ENCODE peak calls at places on chromosome 21, in nine cellular contexts. S is RWPE1, T is smooth muscle cell of the brain vasculature, C is amygdala, X is GDM1, G is NCI-H460, F is Right ventricle myocardium inferior, E is heart left ventricle, W is occipital lobe. O is an unnamed sample.

GRCh38 chr21:22319435-22319834 is 1321.2 kb downstream of the NCAM2 start:
- DNase-seq in X (no peak), W (no peak), F (no peak), C (no peak), G (no peak), T (no peak), S (no peak), E (no peak), O (no peak)

GRCh38 chr21:17539323-17539722 is 26.5 kb downstream of the CXADR start:
- DNase-seq in S (no peak), T (no peak), X (no peak), F (no peak), C (no peak), E (no peak), G (no peak), W (no peak), O (no peak)

GRCh38 chr21:46518983-46519583 is 60.4 kb downstream of the DIP2A start:
- DNase-seq in F (no peak), E (no peak), T (no peak), S (no peak), G (no peak), W (no peak), X (no peak), C (no peak), O (no peak)

GRCh38 chr21:28154121-28154520 is 838.6 kb downstream of the LTN1 start:
- DNase-seq in E (no peak), T (peak), W (no peak), F (no peak), C (no peak), X (no peak), G (no peak), S (no peak), O (no peak)

GRCh38 chr21:41537356-41537755 is 29.4 kb upstream of the TMPRSS2 start:
- DNase-seq in E (no peak), S (no peak), X (no peak), C (no peak), F (no peak), T (no peak), W (no peak), G (no peak), O (no peak)

GRCh38 chr21:15820857-15821256 is 91.1 kb downstream of the USP25 start:
- DNase-seq in F (no peak), T (no peak), C (no peak), E (no peak), X (no peak), S (no peak), G (no peak), W (no peak), O (no peak)

GRCh38 chr21:44833663-44834062 is 15.8 kb upstream of the SUMO3 start:
- DNase-seq in E (no peak), W (no peak), S (no peak), G (no peak), C (no peak), F (no peak), T (no peak), X (no peak), O (no peak)

GRCh38 chr21:44261191-44261631 is 486 bp downstream of the DNMT3L start:
- DNase-seq in S (no peak), W (no peak), E (no peak), X (no peak), F (no peak), T (no peak), G (no peak), C (no peak), O (peak)

GRCh38 chr21:32083175-32083574 is 195.7 kb downstream of the MIS18A start:
- DNase-seq in X (no peak), E (no peak), C (no peak), T (no peak), S (no peak), G (no peak), W (no peak), F (no peak), O (no peak)

GRCh38 chr21:32366191-32366590 is 26.6 kb downstream of the URB1 start:
- DNase-seq in W (no peak), C (no peak), T (no peak), S (no peak), X (no peak), F (no peak), G (no peak), E (no peak), O (no peak)

GRCh38 chr21:42021751-42022430 is 11.7 kb upstream of the ZBTB21 start:
- DNase-seq in T (no peak), C (peak), F (no peak), W (no peak), S (no peak), E (no peak), G (no peak), X (no peak), O (no peak)

GRCh38 chr21:34950980-34951379 is 98.1 kb downstream of the RUNX1 start:
- DNase-seq in W (no peak), C (no peak), S (no peak), T (no peak), X (no peak), G (no peak), E (no peak), F (no peak), O (no peak)

GRCh38 chr21:15986277-15986676 is 256.5 kb downstream of the USP25 start:
- DNase-seq in C (no peak), W (no peak), X (no peak), F (no peak), T (no peak), S (no peak), G (no peak), E (no peak), O (no peak)

GRCh38 chr21:26351661-26352060 is 181.1 kb upstream of the APP start:
- DNase-seq in G (no peak), F (no peak), C (no peak), X (no peak), E (no peak), T (no peak), W (no peak), S (peak), O (no peak)

GRCh38 chr21:25903599-25903998 is 168.8 kb downstream of the GABPA start:
- DNase-seq in E (no peak), W (no peak), X (no peak), G (no peak), F (no peak), S (no peak), C (no peak), T (no peak), O (no peak)

GRCh38 chr21:46667191-46667734 is 31.8 kb downstream of the PRMT2 start:
- DNase-seq in C (no peak), S (peak), T (no peak), F (peak), X (no peak), E (no peak), W (no peak), G (no peak), O (no peak)

GRCh38 chr21:14773777-14774345 is 227.7 kb upstream of the SAMSN1 start:
- DNase-seq in X (peak), T (no peak), F (no peak), G (peak), C (peak), W (no peak), E (peak), S (peak), O (peak)

GRCh38 chr21:38095220-38095619 is 161.6 kb upstream of the KCNJ15 start:
- DNase-seq in E (no peak), W (no peak), X (no peak), S (no peak), G (no peak), C (no peak), F (no peak), T (no peak), O (no peak)

GRCh38 chr21:42063206-42063577 is 7.9 kb upstream of the UMODL1 start:
- DNase-seq in W (no peak), G (no peak), F (peak), S (no peak), X (no peak), T (no peak), E (peak), C (no peak), O (no peak)

GRCh38 chr21:25639922-25640670 is 1.0 kb downstream of the JAM2 start:
- DNase-seq in C (peak), G (no peak), T (no peak), W (peak), S (no peak), X (no peak), F (peak), E (peak), O (peak)

GRCh38 chr21:45504516-45505415 is 37.5 kb downstream of the SLC19A1 start:
- DNase-seq in E (peak), C (no peak), W (no peak), T (no peak), G (no peak), F (peak), S (no peak), X (no peak), O (peak)

GRCh38 chr21:42414928-42415769 is 11.4 kb downstream of the UBASH3A start:
- DNase-seq in C (no peak), F (no peak), S (peak), E (no peak), W (peak), G (peak), T (no peak), X (no peak), O (peak)

GRCh38 chr21:26846036-26846931 is 1.1 kb upstream of the ADAMTS1 start:
- DNase-seq in F (peak), X (no peak), G (no peak), W (peak), C (peak), S (peak), T (no peak), E (peak), O (peak)

GRCh38 chr21:43879348-43880110 is 14.5 kb downstream of the AGPAT3 start:
- DNase-seq in C (no peak), X (no peak), W (no peak), S (no peak), F (no peak), E (peak), G (no peak), T (no peak), O (no peak)

GRCh38 chr21:14267071-14267470 is 51.1 kb downstream of the RBM11 start:
- DNase-seq in G (no peak), F (no peak), E (no peak), X (no peak), T (no peak), W (no peak), C (no peak), S (no peak), O (no peak)

GRCh38 chr21:44846201-44846484 is 27.3 kb downstream of the PTTG1IP start:
- DNase-seq in F (no peak), W (no peak), C (no peak), G (no peak), S (no peak), E (no peak), X (no peak), T (no peak), O (no peak)

GRCh38 chr21:45140346-45140940 is 66.1 kb downstream of the ADARB1 start:
- DNase-seq in T (peak), X (peak), W (peak), E (peak), C (peak), F (no peak), S (peak), G (peak), O (peak)

GRCh38 chr21:42760977-42761751 is 107.7 kb downstream of the PDE9A start:
- DNase-seq in X (no peak), F (no peak), S (no peak), E (no peak), G (no peak), T (no peak), W (no peak), C (no peak), O (no peak)

GRCh38 chr21:15472641-15473040 is 257.1 kb upstream of the USP25 start:
- DNase-seq in W (no peak), G (no peak), C (no peak), E (no peak), T (no peak), F (no peak), X (no peak), S (no peak), O (no peak)

GRCh38 chr21:33949516-33950424 is 34.2 kb upstream of the ATP5PO start:
- DNase-seq in T (no peak), E (no peak), F (no peak), C (no peak), X (no peak), W (no peak), G (no peak), S (no peak), O (no peak)

GRCh38 chr21:34544032-34544496 is 32.1 kb upstream of the KCNE1 start:
- DNase-seq in W (no peak), C (peak), E (peak), F (no peak), T (no peak), G (peak), S (peak), X (peak), O (peak)

GRCh38 chr21:34737115-34737514 is 68.3 kb downstream of the CLIC6 start:
- DNase-seq in C (no peak), S (no peak), T (no peak), F (no peak), X (no peak), G (no peak), W (no peak), E (no peak), O (no peak)